ENCODE peak calls at places on chromosomes 12 and 14, in ten cellular contexts. B, J, G, A, L, D, Q, N, U and M are unnamed samples. For H3K4me1, the result is how much of the 10 kb centered on the place peaks cover.

GRCh38 chr12:126312457-126312856 is 1247.2 kb downstream of the AACS start:
- DNase-seq in U (no peak), Q (no peak), G (no peak), A (no peak), N (no peak), B (no peak), L (no peak), D (no peak), J (no peak), M (no peak)

GRCh38 chr12:49208146-49208545 is 19.3 kb upstream of the TUBA1A start:
- DNase-seq in D (no peak), U (no peak), G (no peak), B (no peak), L (no peak), J (no peak), A (no peak), N (no peak), Q (no peak), M (no peak)

GRCh38 chr14:102314242-102315011 is 5.1 kb upstream of the ZNF839 start:
- DNase-seq in J (peak), Q (peak), A (peak), G (peak), L (peak), N (peak), D (peak), B (peak), U (peak), M (peak)

GRCh38 chr12:122471324-122472226 is 29.2 kb downstream of the ZCCHC8 start:
- DNase-seq in B (no peak), A (no peak), U (no peak), L (no peak), Q (no peak), N (no peak), D (no peak), G (peak), J (peak), M (no peak)

GRCh38 chr12:9897524-9897923 is 16.2 kb downstream of the KLRF2 start:
- DNase-seq in U (no peak), N (no peak), A (no peak), B (no peak), L (no peak), G (no peak), D (no peak), J (no peak), Q (no peak), M (no peak)

GRCh38 chr12:111420494-111420893 is 14.8 kb downstream of the SH2B3 start:
- DNase-seq in J (no peak), N (no peak), A (no peak), B (no peak), L (no peak), G (no peak), U (no peak), Q (no peak), D (no peak), M (no peak)

GRCh38 chr12:98637068-98637467 is 7.5 kb downstream of the IKBIP start:
- DNase-seq in U (no peak), L (no peak), Q (no peak), J (no peak), G (no peak), N (no peak), A (no peak), D (no peak), B (no peak), M (no peak)

GRCh38 chr12:81255456-81255855 is 177.6 kb downstream of the ACSS3 start:
- DNase-seq in L (no peak), D (no peak), G (no peak), N (no peak), A (no peak), Q (no peak), B (no peak), U (no peak), J (no peak), M (no peak)

GRCh38 chr12:49201595-49202295 is 12.9 kb upstream of the TUBA1A start:
- DNase-seq in N (no peak), J (no peak), G (peak), L (no peak), A (no peak), D (no peak), Q (no peak), B (no peak), U (no peak), M (no peak)

GRCh38 chr12:109902866-109903265 is 2.8 kb downstream of the TCHP start:
- DNase-seq in B (no peak), G (no peak), Q (no peak), L (no peak), A (no peak), J (no peak), D (no peak), N (no peak), U (no peak), M (no peak)

GRCh38 chr12:64746663-64747062 is 12.5 kb downstream of the GNS start:
- DNase-seq in G (no peak), L (no peak), N (no peak), U (no peak), J (no peak), D (no peak), Q (no peak), A (no peak), B (no peak), M (no peak)

GRCh38 chr14:100755649-100756048 is 29.0 kb downstream of the DLK1 start:
- DNase-seq in D (no peak), B (no peak), A (no peak), G (no peak), N (no peak), J (no peak), U (no peak), Q (no peak), L (no peak), M (no peak)
- H3K27ac ChIP-seq in D (no peak), B (no peak), A (no peak), G (no peak), N (no peak), J (no peak), U (no peak), Q (no peak), L (no peak), M (no peak)

GRCh38 chr14:53858344-53858682 is 98.3 kb downstream of the BMP4 start:
- DNase-seq in N (no peak), A (no peak), D (no peak), L (no peak), J (no peak), B (no peak), G (no peak), U (no peak), Q (no peak), M (no peak)
- H3K4me1 ChIP-seq in N (under half), A (under half), D (under half), L (under half), J (under half), B (under half), G (under half), U (under half), Q (under half), M (under half)

GRCh38 chr12:1972856-1973317 is 31.4 kb downstream of the DCP1B start:
- DNase-seq in B (no peak), J (no peak), A (peak), Q (no peak), N (no peak), L (no peak), U (no peak), D (no peak), G (no peak), M (peak)

GRCh38 chr12:1970331-1970900 is 33.8 kb downstream of the DCP1B start:
- DNase-seq in A (no peak), D (no peak), Q (no peak), L (no peak), U (no peak), G (no peak), N (no peak), J (no peak), B (no peak), M (no peak)

GRCh38 chr12:1977109-1977508 is 27.1 kb downstream of the DCP1B start:
- DNase-seq in L (no peak), D (no peak), N (no peak), B (no peak), G (no peak), J (no peak), A (no peak), U (no peak), Q (no peak), M (no peak)

GRCh38 chr12:1974812-1975211 is 29.4 kb downstream of the DCP1B start:
- DNase-seq in L (no peak), J (no peak), Q (no peak), G (no peak), N (no peak), U (no peak), A (no peak), B (no peak), D (no peak), M (no peak)

DNA sequence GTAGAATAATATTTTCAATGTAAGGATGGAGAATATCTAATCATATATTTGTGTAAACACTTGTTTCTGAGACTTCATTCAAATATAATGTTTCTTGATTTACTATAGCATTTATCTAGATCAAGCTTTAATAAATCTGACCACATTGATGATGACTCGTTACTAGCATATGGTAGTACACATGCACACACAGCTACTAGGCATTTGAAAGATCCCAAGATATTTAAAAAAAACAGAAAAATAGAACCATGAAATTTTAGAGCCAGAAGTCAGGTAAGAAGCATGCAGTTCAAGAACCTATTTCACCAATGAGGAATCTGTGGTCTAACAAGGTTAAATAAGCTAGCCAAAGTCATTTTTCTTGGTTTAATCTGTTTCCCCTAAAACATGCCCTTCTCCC is 32.0 kb downstream of the DCP1B start:
- DNase-seq in J (no peak), U (no peak), B (no peak), D (no peak), G (no peak), N (no peak), Q (no peak), L (no peak), A (no peak), M (no peak)
- H3K4me3 ChIP-seq in J (no peak), U (no peak), B (no peak), D (no peak), G (no peak), N (no peak), Q (peak), L (no peak), A (peak), M (peak)

DNA sequence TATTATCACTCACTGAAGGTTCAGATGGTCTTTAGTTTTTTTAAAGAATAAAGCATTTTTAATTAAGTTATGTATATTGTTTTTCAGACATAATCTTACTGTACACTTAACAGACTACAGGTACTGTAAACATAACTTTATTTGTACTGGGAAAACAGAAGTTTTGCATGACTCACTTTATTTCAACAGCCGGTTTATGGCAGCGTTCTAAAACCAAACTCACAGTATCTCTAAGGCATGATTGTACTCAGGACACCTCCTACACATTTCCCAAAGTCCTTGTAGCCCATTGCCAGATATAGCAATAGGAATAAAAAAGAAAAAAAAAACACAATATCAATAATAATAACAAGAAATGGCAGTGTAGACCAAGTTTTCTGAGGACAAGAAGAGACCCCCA is 1341.4 kb downstream of the FSCB start:
- DNase-seq in Q (no peak), B (no peak), G (peak), U (no peak), J (no peak), D (no peak), N (no peak), L (no peak), A (no peak), M (no peak)
- H3K27ac ChIP-seq in Q (no peak), B (no peak), G (no peak), U (no peak), J (no peak), D (no peak), N (no peak), L (no peak), A (no peak), M (no peak)

GRCh38 chr14:59277659-59278058 is 89.2 kb downstream of the DAAM1 start:
- DNase-seq in U (no peak), D (no peak), G (no peak), J (no peak), B (no peak), L (no peak), N (no peak), Q (no peak), A (no peak), M (no peak)
- H3K4me1 ChIP-seq in U (under half), D (under half), G (half or more), J (under half), B (under half), L (under half), N (under half), Q (half or more), A (under half), M (under half)

DNA sequence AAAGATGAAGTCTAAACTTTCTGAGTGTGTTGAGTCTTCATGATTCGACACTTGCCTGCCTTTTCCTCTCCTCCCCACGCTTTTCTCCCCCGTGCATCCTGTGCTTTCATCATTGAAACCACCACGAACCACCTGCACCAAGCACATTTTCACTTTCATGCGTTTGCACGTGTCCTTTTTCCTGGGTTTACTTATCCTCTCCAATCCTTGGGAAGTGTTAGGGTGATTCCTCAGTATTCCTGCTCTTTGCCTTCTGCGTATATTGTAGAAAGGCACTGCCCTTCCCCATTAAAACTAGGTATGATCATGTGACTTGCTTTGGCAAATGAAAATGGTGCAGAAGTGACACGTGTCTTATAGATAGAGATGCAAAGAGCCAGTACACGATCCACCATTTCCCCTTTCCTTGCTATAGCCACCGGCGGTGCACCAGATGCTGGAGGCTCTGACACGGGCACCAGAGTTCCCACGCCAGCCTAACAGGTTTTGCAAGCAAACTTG is 106.6 kb downstream of the BRMS1L start:
- DNase-seq in J (peak), B (no peak), L (no peak), U (no peak), N (no peak), Q (no peak), A (no peak), G (no peak), D (no peak), M (no peak)
- H3K4me3 ChIP-seq in J (peak), B (peak), L (no peak), U (no peak), N (no peak), Q (no peak), A (no peak), G (no peak), D (no peak), M (no peak)

GRCh38 chr14:68318788-68319187 is 474.1 kb downstream of the ZFP36L1 start:
- DNase-seq in U (no peak), L (no peak), A (no peak), B (no peak), N (no peak), G (no peak), J (no peak), Q (no peak), D (no peak), M (no peak)
- H3K27ac ChIP-seq in U (no peak), L (no peak), A (peak), B (no peak), N (no peak), G (no peak), J (no peak), Q (no peak), D (no peak), M (no peak)

GRCh38 chr14:63897706-63898105 is 44.9 kb downstream of the SYNE2 start:
- DNase-seq in B (no peak), N (no peak), U (no peak), A (no peak), Q (no peak), D (no peak), J (no peak), L (no peak), G (no peak), M (no peak)

GRCh38 chr14:63896278-63896720 is 43.5 kb downstream of the SYNE2 start:
- DNase-seq in Q (peak), N (no peak), A (peak), G (peak), D (no peak), J (no peak), U (peak), L (peak), B (no peak), M (peak)

GRCh38 chr14:63901434-63902085 is 48.8 kb downstream of the SYNE2 start:
- DNase-seq in L (no peak), A (peak), B (no peak), U (no peak), N (no peak), J (no peak), Q (no peak), D (no peak), G (no peak), M (no peak)

GRCh38 chr14:63902375-63902976 is 49.7 kb downstream of the SYNE2 start:
- DNase-seq in A (no peak), B (no peak), Q (no peak), G (no peak), D (no peak), L (no peak), N (no peak), U (no peak), J (no peak), M (no peak)

DNA sequence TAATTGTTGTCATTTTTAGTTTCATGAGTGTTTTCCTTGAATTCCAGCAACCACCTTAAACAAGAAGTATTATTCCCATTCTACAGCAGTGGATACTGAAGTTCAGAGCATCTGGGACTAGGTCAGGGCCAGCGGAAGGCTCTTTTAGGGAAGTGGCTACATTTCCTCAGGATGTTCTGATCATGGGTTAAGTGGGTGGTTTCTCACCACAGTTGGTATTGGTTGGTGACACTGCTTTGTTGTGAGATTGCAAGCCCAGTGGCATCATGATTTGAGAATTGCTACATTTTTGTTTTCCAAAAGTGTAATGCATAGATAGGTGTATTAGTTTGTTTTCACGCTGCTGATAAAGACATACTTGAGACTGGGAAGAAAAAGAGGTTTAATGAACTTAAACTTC is 47.1 kb downstream of the SYNE2 start:
- DNase-seq in L (no peak), D (no peak), J (no peak), Q (no peak), B (no peak), A (no peak), U (no peak), G (no peak), N (no peak), M (no peak)
- H3K4me1 ChIP-seq in L (under half), D (under half), J (under half), Q (under half), B (under half), A (under half), U (under half), G (under half), N (under half), M (under half)